ENCODE peak calls at places on chromosome 16, in five cellular contexts. R, E, S, Q and Z are unnamed samples.

GRCh38 chr16:14362774-14363371 is 267.2 kb downstream of the PARN start:
- DNase-seq in R (no peak), E (no peak), S (no peak), Q (no peak), Z (no peak)

GRCh38 chr16:60651351-60651750 is 1384.9 kb downstream of the CDH8 start:
- DNase-seq in R (no peak), E (no peak), S (no peak), Q (no peak), Z (no peak)

GRCh38 chr16:35795361-35796029 is 2336.1 kb downstream of the TP53TG3F start:
- DNase-seq in R (peak), E (peak), S (no peak), Q (no peak), Z (no peak)

GRCh38 chr16:88068476-88069396 is 117.5 kb downstream of the BANP start:
- DNase-seq in R (no peak), E (no peak), S (no peak), Q (no peak), Z (no peak)

GRCh38 chr16:20175358-20175757 is 101.7 kb upstream of the GPR139 start:
- DNase-seq in R (no peak), E (no peak), S (no peak), Q (no peak), Z (no peak)

GRCh38 chr16:17327671-17328335 is 143.0 kb downstream of the XYLT1 start:
- DNase-seq in R (peak), E (no peak), S (no peak), Q (no peak), Z (no peak)

GRCh38 chr16:3580271-3580670 is 3.1 kb upstream of the NLRC3 start:
- DNase-seq in R (no peak), E (no peak), S (no peak), Q (no peak), Z (no peak)

GRCh38 chr16:67277999-67278772 is 1.1 kb upstream of the PLEKHG4 start:
- DNase-seq in R (peak), E (no peak), S (no peak), Q (no peak), Z (no peak)

GRCh38 chr16:4601317-4602186 is 13.1 kb downstream of the UBALD1 start:
- DNase-seq in R (no peak), E (no peak), S (no peak), Q (no peak), Z (no peak)

GRCh38 chr16:3878610-3879009 is 1.9 kb downstream of the CREBBP start:
- DNase-seq in R (no peak), E (no peak), S (no peak), Q (no peak), Z (peak)

GRCh38 chr16:27402964-27403600 is 1.1 kb downstream of the IL21R start:
- DNase-seq in R (no peak), E (no peak), S (no peak), Q (no peak), Z (no peak)

GRCh38 chr16:11252482-11252931 is 3.5 kb downstream of the SOCS1 start:
- DNase-seq in R (no peak), E (no peak), S (no peak), Q (no peak), Z (no peak)

GRCh38 chr16:2810651-2811050 is 6.4 kb upstream of the PRSS21 start:
- DNase-seq in R (no peak), E (no peak), S (no peak), Q (no peak), Z (no peak)

GRCh38 chr16:28475221-28475620 is 3.1 kb upstream of the NPIPB7 start:
- DNase-seq in R (no peak), E (no peak), S (no peak), Q (no peak), Z (no peak)

GRCh38 chr16:89557230-89557935 is 3.1 kb upstream of the RPL13 start:
- DNase-seq in R (peak), E (peak), S (peak), Q (peak), Z (peak)

GRCh38 chr16:26606381-26607150 is 460.2 kb upstream of the C16orf82 start:
- DNase-seq in R (no peak), E (no peak), S (no peak), Q (no peak), Z (no peak)

GRCh38 chr16:11757671-11758545 is 15.3 kb upstream of the TXNDC11 start:
- DNase-seq in R (no peak), E (no peak), S (no peak), Q (no peak), Z (no peak)

GRCh38 chr16:75109732-75110243 is 6.8 kb downstream of the LDHD start:
- DNase-seq in R (no peak), E (no peak), S (no peak), Q (no peak), Z (no peak)

GRCh38 chr16:54928016-54928356 is 2.7 kb upstream of the IRX5 start:
- DNase-seq in R (no peak), E (no peak), S (no peak), Q (peak), Z (peak)

GRCh38 chr16:67092227-67092626 is 17.5 kb upstream of the PHAF1 start:
- DNase-seq in R (no peak), E (no peak), S (no peak), Q (no peak), Z (no peak)

GRCh38 chr16:20084624-20085226 is 11.0 kb upstream of the GPR139 start:
- DNase-seq in R (no peak), E (no peak), S (no peak), Q (no peak), Z (peak)

GRCh38 chr16:87688876-87689815 is 76.6 kb downstream of the KLHDC4 start:
- DNase-seq in R (no peak), E (no peak), S (no peak), Q (no peak), Z (no peak)

GRCh38 chr16:57539072-57539796 is 2.9 kb upstream of the CCDC102A start:
- DNase-seq in R (no peak), E (no peak), S (no peak), Q (no peak), Z (no peak)

GRCh38 chr16:78437352-78437968 is 338.0 kb downstream of the WWOX start:
- DNase-seq in R (peak), E (peak), S (no peak), Q (peak), Z (peak)

GRCh38 chr16:49112754-49113153 is 168.9 kb downstream of the CBLN1 start:
- DNase-seq in R (no peak), E (no peak), S (no peak), Q (no peak), Z (no peak)

GRCh38 chr16:84741351-84741791 is 41.6 kb downstream of the USP10 start:
- DNase-seq in R (no peak), E (no peak), S (no peak), Q (no peak), Z (no peak)

GRCh38 chr16:2483160-2483559 is 8.2 kb downstream of the TBC1D24 start:
- DNase-seq in R (no peak), E (no peak), S (no peak), Q (no peak), Z (no peak)

GRCh38 chr16:75323928-75324327 is 72.5 kb upstream of the BCAR1 start:
- DNase-seq in R (no peak), E (peak), S (no peak), Q (no peak), Z (peak)

GRCh38 chr16:14608604-14609003 is 21.5 kb downstream of the PARN start:
- DNase-seq in R (no peak), E (no peak), S (no peak), Q (no peak), Z (peak)

GRCh38 chr16:23700509-23700908 is 12.5 kb downstream of the ERN2 start:
- DNase-seq in R (no peak), E (peak), S (no peak), Q (no peak), Z (no peak)

GRCh38 chr16:29192329-29193247 is 207.7 kb downstream of the LAT start:
- DNase-seq in R (no peak), E (no peak), S (no peak), Q (no peak), Z (no peak)

GRCh38 chr16:9503251-9503986 is 412.0 kb downstream of the HAPSTR1 start:
- DNase-seq in R (no peak), E (no peak), S (no peak), Q (peak), Z (no peak)

GRCh38 chr16:54772400-54772799 is 158.3 kb upstream of the IRX5 start:
- DNase-seq in R (no peak), E (no peak), S (no peak), Q (no peak), Z (no peak)

GRCh38 chr16:53881371-53881770 is 177.4 kb downstream of the FTO start:
- DNase-seq in R (no peak), E (no peak), S (no peak), Q (no peak), Z (no peak)

GRCh38 chr16:51845586-51845985 is 694.5 kb upstream of the SALL1 start:
- DNase-seq in R (no peak), E (no peak), S (no peak), Q (no peak), Z (no peak)

GRCh38 chr16:25585526-25585925 is 106.2 kb upstream of the HS3ST4 start:
- DNase-seq in R (no peak), E (no peak), S (no peak), Q (no peak), Z (no peak)